ENCODE peak calls at places on chromosomes 1 and 21, in six cellular contexts. S is stimulated activated CD4-positive, alpha-beta T cell treated with anti-CD3 and anti-CD28 coated beads, Interleukin-1b, Interleukin-23, amount 100 ng/mL, for 24 hours; X is effector CD4-positive, alpha-beta T cell; U is SJSA1; R is activated T-cell treated with anti-CD3 and anti-CD28 coated beads for 1 hour; P is chondrocyte. M is an unnamed sample.

GRCh38 chr1:215064327-215064726 is 18.2 kb upstream of the KCNK2 start:
- DNase-seq in U (no peak), X (no peak), S (no peak), R (no peak), P (no peak), M (no peak)

GRCh38 chr21:41769106-41769505 is 2.3 kb upstream of the RIPK4 start:
- DNase-seq in U (no peak), X (no peak), R (no peak), P (no peak), S (no peak), M (no peak)

GRCh38 chr1:226209307-226210059 is 14.0 kb upstream of the MIXL1 start:
- DNase-seq in U (no peak), S (no peak), X (no peak), P (no peak), R (no peak), M (no peak)

GRCh38 chr1:225878282-225878681 is 3.9 kb downstream of the TMEM63A start:
- DNase-seq in U (no peak), R (no peak), P (peak; percentile 26), X (no peak), S (no peak), M (no peak)

GRCh38 chr1:188089015-188089414 is 1260.3 kb downstream of the PLA2G4A start:
- DNase-seq in U (no peak), X (no peak), P (no peak), S (no peak), R (no peak), M (no peak)

GRCh38 chr1:78284354-78284753 is 206.4 kb upstream of the PTGFR start:
- DNase-seq in X (no peak), R (no peak), U (no peak), P (no peak), S (no peak), M (peak; percentile 29)

GRCh38 chr1:110084226-110085078 is 14.0 kb upstream of the ALX3 start:
- DNase-seq in S (no peak), R (no peak), X (no peak), P (no peak), U (no peak), M (no peak)

GRCh38 chr1:227906550-227906991 is 41.2 kb downstream of the WNT9A start:
- DNase-seq in X (no peak), R (no peak), U (no peak), P (no peak), S (no peak), M (no peak)

GRCh38 chr1:68140536-68140935 is 90.1 kb upstream of the DIRAS3 start:
- DNase-seq in X (no peak), R (no peak), P (no peak), U (no peak), S (no peak), M (no peak)

GRCh38 chr1:109133815-109134214 is 19.9 kb downstream of the ELAPOR1 start:
- DNase-seq in X (no peak), P (no peak), R (no peak), U (no peak), S (no peak), M (peak; percentile 70)

M was measured in heart left ventricle.